ENCODE peak calls at places on chromosome 19, in seven cellular contexts. C is AG20443; L is SHP77 treated with DMSO at 0.1 percent for 48 hours; B is stomach; Y is NCI-H345; Z is activated CD4-positive, alpha-beta T cell treated with anti-CD3 and anti-CD28 coated beads for 24 hours; K is substantia nigra. X is an unnamed sample.

GRCh38 chr19:2426661-2427322 is 594 bp downstream of the TIMM13 start:
- DNase-seq in C (peak), L (no peak), B (peak), Y (peak), Z (peak), K (peak), X (peak)

GRCh38 chr19:46924874-46925547 is 64.2 kb downstream of the ARHGAP35 start:
- DNase-seq in C (peak), L (no peak), B (no peak), Y (no peak), Z (no peak), K (no peak), X (no peak)

GRCh38 chr19:11256189-11256588 is 6.1 kb downstream of the DOCK6 start:
- DNase-seq in C (no peak), L (no peak), B (no peak), Y (no peak), Z (no peak), K (no peak), X (no peak)

GRCh38 chr19:41430907-41431306 is 3.7 kb upstream of the B3GNT8 start:
- DNase-seq in C (no peak), L (no peak), B (no peak), Y (no peak), Z (no peak), K (no peak), X (no peak)

GRCh38 chr19:16078311-16078758 is 2.0 kb downstream of the TPM4 start:
- DNase-seq in C (no peak), L (no peak), B (no peak), Y (no peak), Z (no peak), K (no peak), X (no peak)

GRCh38 chr19:11242864-11243797 is 3.7 kb downstream of the ANGPTL8 start:
- DNase-seq in C (peak), L (peak), B (peak), Y (peak), Z (peak), K (peak), X (peak)

GRCh38 chr19:10292206-10292788 is 2.5 kb downstream of the ICAM5 start:
- DNase-seq in C (peak), L (peak), B (peak), Y (peak), Z (peak), K (peak), X (peak)

GRCh38 chr19:5035817-5036732 is 67.2 kb downstream of the KDM4B start:
- DNase-seq in C (no peak), L (no peak), B (no peak), Y (peak), Z (no peak), K (peak), X (no peak)

GRCh38 chr19:33393286-33394005 is 19.9 kb downstream of the CEBPG start:
- DNase-seq in C (no peak), L (no peak), B (no peak), Y (peak), Z (no peak), K (no peak), X (no peak)

GRCh38 chr19:3243851-3244700 is 19.6 kb downstream of the CELF5 start:
- DNase-seq in C (peak), L (no peak), B (peak), Y (no peak), Z (peak), K (no peak), X (no peak)

GRCh38 chr19:43351998-43352746 is 1.3 kb upstream of the CD177 start:
- DNase-seq in C (no peak), L (no peak), B (no peak), Y (no peak), Z (no peak), K (no peak), X (no peak)

GRCh38 chr19:46271488-46272197 is 25.2 kb upstream of the HIF3A start:
- DNase-seq in C (peak), L (no peak), B (no peak), Y (no peak), Z (no peak), K (no peak), X (no peak)

GRCh38 chr19:17766543-17767131 is 15.4 kb downstream of the FCHO1 start:
- DNase-seq in C (peak), L (peak), B (peak), Y (no peak), Z (no peak), K (peak), X (no peak)

GRCh38 chr19:10254244-10254643 is 2.2 kb downstream of the MRPL4 start:
- DNase-seq in C (no peak), L (no peak), B (no peak), Y (no peak), Z (no peak), K (no peak), X (no peak)

GRCh38 chr19:44741841-44742352 is 6.6 kb upstream of the BCL3 start:
- DNase-seq in C (peak), L (peak), B (peak), Y (peak), Z (no peak), K (peak), X (no peak)

GRCh38 chr19:16293133-16294085 is 31.2 kb upstream of the KLF2 start:
- DNase-seq in C (peak), L (no peak), B (peak), Y (no peak), Z (no peak), K (no peak), X (no peak)

GRCh38 chr19:9885077-9885552 is 50.0 kb downstream of the PIN1 start:
- DNase-seq in C (peak), L (no peak), B (no peak), Y (no peak), Z (no peak), K (peak), X (no peak)